ENCODE peak calls at places on chromosome 19, in five cellular contexts. U is hypothalamus, O is GM04504, V is nephron progenitor cell, Y is LHCN-M2. W is an unnamed sample.

GRCh38 chr19:39499082-39499642 is 415 bp downstream of the DLL3 start:
- DNase-seq in U (no peak), Y (peak; percentile 12), V (peak; percentile 67), O (no peak), W (no peak)

GRCh38 chr19:32830231-32831014 is 39.1 kb downstream of the SLC7A9 start:
- DNase-seq in Y (peak; percentile 92), U (no peak), V (no peak), O (peak; percentile 4), W (no peak)

GRCh38 chr19:45645631-45646344 is 6.6 kb upstream of the EML2 start:
- DNase-seq in Y (peak; percentile 85), V (peak; percentile 77), O (no peak), U (peak; percentile 92), W (peak; percentile 99)

GRCh38 chr19:33376423-33376822 is 2.9 kb downstream of the CEBPG start:
- DNase-seq in V (no peak), Y (peak; percentile 70), U (no peak), O (peak; percentile 80), W (no peak)

GRCh38 chr19:4548238-4548584 is 8.4 kb upstream of the LRG1 start:
- DNase-seq in Y (no peak), V (no peak), O (no peak), U (no peak), W (no peak)

GRCh38 chr19:2247433-2248101 is 1.6 kb upstream of the AMH start:
- DNase-seq in U (no peak), O (no peak), Y (no peak), V (no peak), W (no peak)

GRCh38 chr19:52343548-52343947 is 7.5 kb downstream of the ZNF610 start:
- DNase-seq in O (no peak), V (peak; percentile 46), Y (peak; percentile 31), U (peak; percentile 18), W (peak; percentile 33)

GRCh38 chr19:4149518-4150288 is 3.7 kb upstream of the CREB3L3 start:
- DNase-seq in V (no peak), O (no peak), Y (no peak), U (no peak), W (no peak)

GRCh38 chr19:50371914-50372475 is 4.3 kb upstream of the NR1H2 start:
- DNase-seq in O (no peak), V (no peak), U (no peak), Y (no peak), W (no peak)

GRCh38 chr19:2385053-2385721 is 25.1 kb downstream of the TMPRSS9 start:
- DNase-seq in V (peak; percentile 60), U (no peak), Y (peak; percentile 86), O (peak; percentile 82), W (no peak)